ENCODE peak calls at places on chromosomes 5 and 9, in four cellular contexts. P, D, B and N are unnamed samples.

GRCh38 chr9:136244116-136244775 is 1.4 kb downstream of the QSOX2 start:
- DNase-seq in P (no peak), D (peak; percentile 31), B (no peak), N (no peak)

GRCh38 chr5:908172-908571 is 15.5 kb downstream of the TRIP13 start:
- DNase-seq in P (no peak), D (no peak), B (no peak), N (no peak)

GRCh38 chr5:78496373-78496772 is 136.0 kb downstream of the SCAMP1 start:
- DNase-seq in P (peak; percentile 62), D (peak; percentile 77), B (no peak), N (no peak)

GRCh38 chr5:173925449-173926071 is 37.4 kb downstream of the CPEB4 start:
- DNase-seq in P (peak; percentile 64), D (peak; percentile 49), B (peak; percentile 19), N (no peak)

GRCh38 chr9:7186175-7186574 is 428.4 kb downstream of the KDM4C start:
- DNase-seq in P (peak; percentile 43), D (no peak), B (no peak), N (no peak)

GRCh38 chr5:151094054-151094858 is 13.4 kb upstream of the TNIP1 start:
- DNase-seq in P (no peak), D (peak; percentile 73), B (peak; percentile 31), N (peak; percentile 57)

GRCh38 chr5:119287547-119288073 is 68.2 kb upstream of the TNFAIP8 start:
- DNase-seq in P (no peak), D (peak; percentile 65), B (peak; percentile 48), N (peak; percentile 28)

GRCh38 chr9:1173211-1173610 is 123.1 kb downstream of the DMRT2 start:
- DNase-seq in P (peak; percentile 25), D (peak; percentile 2), B (no peak), N (no peak)

GRCh38 chr5:153122416-153122815 is 368.1 kb upstream of the GRIA1 start:
- DNase-seq in P (no peak), D (no peak), B (no peak), N (no peak)

GRCh38 chr9:137241490-137242328 is 622 bp downstream of the TUBB4B start:
- DNase-seq in P (peak; percentile 44), D (peak; percentile 58), B (peak; percentile 61), N (no peak)

GRCh38 chr5:89994266-89994665 is 415.3 kb downstream of the CETN3 start:
- DNase-seq in P (peak; percentile 46), D (no peak), B (no peak), N (no peak)

GRCh38 chr5:137890850-137891249 is 1.6 kb downstream of the PKD2L2 start:
- DNase-seq in P (no peak), D (no peak), B (no peak), N (no peak)

GRCh38 chr5:73454379-73455036 is 5.9 kb upstream of the FOXD1 start:
- DNase-seq in P (peak; percentile 58), D (peak; percentile 73), B (peak; percentile 22), N (peak; percentile 58)

GRCh38 chr9:32782476-32783167 is 718 bp upstream of the TMEM215 start:
- DNase-seq in P (no peak), D (no peak), B (no peak), N (no peak)

GRCh38 chr9:104774132-104774531 is 10.2 kb downstream of the NIPSNAP3B start:
- DNase-seq in P (no peak), D (no peak), B (no peak), N (no peak)

GRCh38 chr5:152532714-152533113 is 127.6 kb upstream of the NMUR2 start:
- DNase-seq in P (peak; percentile 71), D (peak; percentile 47), B (no peak), N (no peak)

GRCh38 chr5:130714200-130714599 is 450.9 kb downstream of the HINT1 start:
- DNase-seq in P (no peak), D (no peak), B (no peak), N (no peak)

GRCh38 chr5:1673042-1673674 is 126.5 kb downstream of the MRPL36 start:
- DNase-seq in P (peak; percentile 22), D (no peak), B (no peak), N (no peak)

GRCh38 chr5:1488882-1489680 is 34.7 kb downstream of the LPCAT1 start:
- DNase-seq in P (peak; percentile 91), D (peak; percentile 52), B (no peak), N (peak; percentile 17)

GRCh38 chr5:16437974-16438373 is 27.6 kb downstream of the ZNF622 start:
- DNase-seq in P (peak; percentile 24), D (peak; percentile 22), B (no peak), N (no peak)

GRCh38 chr9:100294341-100294740 is 58.4 kb downstream of the TEX10 start:
- DNase-seq in P (peak; percentile 30), D (peak; percentile 23), B (no peak), N (no peak)

GRCh38 chr9:68515304-68516017 is 25.2 kb downstream of the TMEM252 start:
- DNase-seq in P (peak; percentile 82), D (peak; percentile 9), B (no peak), N (no peak)

GRCh38 chr5:78295035-78295961 is 800 bp upstream of the AP3B1 start:
- DNase-seq in P (no peak), D (peak; percentile 35), B (peak; percentile 52), N (peak; percentile 42)

GRCh38 chr9:127116946-127117345 is 5.5 kb downstream of the ANGPTL2 start:
- DNase-seq in P (peak; percentile 53), D (no peak), B (no peak), N (no peak)